ENCODE peak calls at places on chromosomes 12 and 14, in six cellular contexts. L is astrocyte of the spinal cord; J is endothelial cell; O is CD4-positive, alpha-beta T cell; Z is HuH-7.5; V is RPMI8226. Y is an unnamed sample.

GRCh38 chr12:8697120-8697475 is 693 bp upstream of the RIMKLB start:
- DNase-seq in L (peak; percentile 57), V (no peak), O (no peak), Z (peak; percentile 32), J (no peak), Y (no peak)

GRCh38 chr12:130613831-130614230 is 102.3 kb downstream of the RIMBP2 start:
- DNase-seq in V (no peak), Z (no peak), O (no peak), J (no peak), L (no peak), Y (no peak)

GRCh38 chr12:113766133-113766879 is 199.8 kb downstream of the RBM19 start:
- DNase-seq in O (no peak), L (no peak), V (no peak), Z (peak; percentile 87), J (peak; percentile 5), Y (no peak)

GRCh38 chr12:10031771-10032175 is 1.3 kb downstream of the CLEC9A start:
- DNase-seq in J (no peak), L (peak; percentile 83), Z (no peak), V (no peak), O (no peak), Y (no peak)

GRCh38 chr14:73461478-73462077 is 3.2 kb upstream of the NUMB start:
- DNase-seq in O (no peak), L (no peak), J (no peak), Z (no peak), V (no peak), Y (no peak)

GRCh38 chr12:93177208-93178153 is 200.2 kb upstream of the NUDT4 start:
- DNase-seq in O (no peak), J (no peak), L (no peak), Z (no peak), V (no peak), Y (no peak)

GRCh38 chr14:36773558-36773957 is 111.9 kb downstream of the PAX9 start:
- DNase-seq in Z (no peak), V (no peak), L (peak; percentile 12), J (no peak), O (no peak), Y (no peak)

GRCh38 chr12:102349079-102349478 is 131.3 kb downstream of the IGF1 start:
- DNase-seq in O (no peak), J (no peak), Z (no peak), L (no peak), V (no peak), Y (no peak)

GRCh38 chr12:31773867-31774266 is 45.0 kb upstream of the AMN1 start:
- DNase-seq in J (no peak), L (no peak), V (no peak), O (no peak), Z (peak; percentile 53), Y (no peak)

GRCh38 chr14:103122578-103123127 is 608 bp upstream of the TNFAIP2 start:
- DNase-seq in Z (no peak), V (no peak), J (peak; percentile 52), O (no peak), L (no peak), Y (no peak)

GRCh38 chr12:131959137-131959536 is 9.4 kb downstream of the EP400 start:
- DNase-seq in J (no peak), O (no peak), L (no peak), V (no peak), Z (no peak), Y (no peak)

GRCh38 chr12:113196996-113197395 is 11.5 kb downstream of the RITA1 start:
- DNase-seq in O (peak; percentile 50), Z (peak; percentile 86), J (peak; percentile 68), L (peak; percentile 76), V (peak; percentile 83), Y (peak; percentile 72)

GRCh38 chr12:54019924-54020586 is 8.2 kb upstream of the HOXC6 start:
- DNase-seq in O (no peak), V (no peak), Z (no peak), L (no peak), J (no peak), Y (no peak)

GRCh38 chr12:54579258-54579657 is 9.2 kb downstream of the PPP1R1A start:
- DNase-seq in J (no peak), V (no peak), O (no peak), Z (no peak), L (no peak), Y (no peak)

Y was measured in HEK293T.